ENCODE peak calls at places on chromosomes 2 and 18, in seven cellular contexts. D is breast epithelium, V is sigmoid colon, F is GM23338, R is HCT116, J is suprapubic skin, X is endothelial cell of umbilical vein. A is an unnamed sample.

GRCh38 chr2:70391988-70392387 is 90.1 kb upstream of the FAM136A start:
- DNase-seq in D (no peak), V (no peak), F (no peak), R (no peak), J (no peak), X (no peak), A (no peak)

GRCh38 chr18:30088238-30088637 is 954.3 kb downstream of the DSC3 start:
- DNase-seq in D (no peak), V (no peak), F (no peak), R (no peak), J (no peak), X (no peak), A (no peak)

GRCh38 chr18:4060427-4061281 is 394.5 kb downstream of the DLGAP1 start:
- DNase-seq in D (no peak), V (no peak), F (peak), R (no peak), J (no peak), X (no peak), A (no peak)

GRCh38 chr2:27322301-27322765 is 564 bp downstream of the MPV17 start:
- DNase-seq in D (no peak), V (no peak), F (peak), R (no peak), J (no peak), X (no peak), A (peak)

GRCh38 chr2:234753701-234754100 is 198.1 kb upstream of the SH3BP4 start:
- DNase-seq in D (no peak), V (no peak), F (no peak), R (no peak), J (no peak), X (no peak), A (no peak)

GRCh38 chr2:32742381-32742780 is 114.5 kb downstream of the TTC27 start:
- DNase-seq in D (no peak), V (no peak), F (no peak), R (no peak), J (no peak), X (no peak), A (no peak)

GRCh38 chr2:101080214-101081068 is 70.7 kb downstream of the TBC1D8 start:
- DNase-seq in D (peak), V (no peak), F (no peak), R (no peak), J (no peak), X (no peak), A (no peak)

GRCh38 chr2:18055290-18055689 is 176.8 kb downstream of the KCNS3 start:
- DNase-seq in D (no peak), V (no peak), F (no peak), R (no peak), J (no peak), X (no peak), A (no peak)

GRCh38 chr18:48376406-48376805 is 32.8 kb downstream of the ZBTB7C start:
- DNase-seq in D (no peak), V (no peak), F (peak), R (no peak), J (no peak), X (no peak), A (peak)

GRCh38 chr2:179703702-179704101 is 157.7 kb downstream of the ZNF385B start:
- DNase-seq in D (no peak), V (no peak), F (no peak), R (no peak), J (no peak), X (no peak), A (no peak)

GRCh38 chr2:126886201-126886905 is 12.3 kb upstream of the TEX51 start:
- DNase-seq in D (peak), V (peak), F (peak), R (peak), J (peak), X (peak), A (peak)

GRCh38 chr2:189363559-189363958 is 77.7 kb upstream of the WDR75 start:
- DNase-seq in D (no peak), V (no peak), F (no peak), R (peak), J (no peak), X (peak), A (no peak)

GRCh38 chr2:96143848-96144480 is 1.3 kb downstream of the DUSP2 start:
- DNase-seq in D (no peak), V (peak), F (peak), R (peak), J (no peak), X (no peak), A (no peak)

GRCh38 chr2:156333274-156333950 is 891 bp upstream of the NR4A2 start:
- DNase-seq in D (peak), V (no peak), F (no peak), R (no peak), J (no peak), X (no peak), A (no peak)

GRCh38 chr2:205188516-205189138 is 493.7 kb upstream of the NRP2 start:
- DNase-seq in D (no peak), V (peak), F (peak), R (no peak), J (no peak), X (no peak), A (no peak)

GRCh38 chr2:70709746-70710145 is 58.3 kb downstream of the ADD2 start:
- DNase-seq in D (no peak), V (peak), F (no peak), R (no peak), J (no peak), X (no peak), A (no peak)

GRCh38 chr18:56166914-56167313 is 471.5 kb downstream of the TXNL1 start:
- DNase-seq in D (no peak), V (no peak), F (no peak), R (no peak), J (no peak), X (no peak), A (no peak)

GRCh38 chr18:70154591-70155194 is 50.8 kb downstream of the RTTN start:
- DNase-seq in D (no peak), V (no peak), F (no peak), R (no peak), J (no peak), X (no peak), A (no peak)

GRCh38 chr2:194867328-194867727 is 789.7 kb upstream of the SLC39A10 start:
- DNase-seq in D (no peak), V (no peak), F (peak), R (no peak), J (no peak), X (peak), A (no peak)

GRCh38 chr2:141959941-141960340 is 170.9 kb downstream of the LRP1B start:
- DNase-seq in D (no peak), V (no peak), F (no peak), R (no peak), J (no peak), X (no peak), A (no peak)

GRCh38 chr2:237920673-237921072 is 46.1 kb upstream of the UBE2F start:
- DNase-seq in D (no peak), V (peak), F (no peak), R (no peak), J (no peak), X (no peak), A (no peak)

GRCh38 chr2:232230557-232230956 is 148.0 kb upstream of the ALPP start:
- DNase-seq in D (no peak), V (no peak), F (peak), R (peak), J (no peak), X (no peak), A (no peak)

GRCh38 chr2:27130396-27130795 is 4.0 kb downstream of the PREB start:
- DNase-seq in D (no peak), V (no peak), F (no peak), R (no peak), J (no peak), X (no peak), A (no peak)

GRCh38 chr2:12856934-12857660 is 140.4 kb downstream of the TRIB2 start:
- DNase-seq in D (no peak), V (no peak), F (no peak), R (no peak), J (no peak), X (peak), A (no peak)

GRCh38 chr2:15582645-15583340 is 8.9 kb upstream of the DDX1 start:
- DNase-seq in D (no peak), V (no peak), F (no peak), R (no peak), J (no peak), X (no peak), A (no peak)

GRCh38 chr2:66439291-66440010 is 4.5 kb downstream of the MEIS1 start:
- DNase-seq in D (no peak), V (peak), F (peak), R (no peak), J (no peak), X (peak), A (no peak)

GRCh38 chr18:61892683-61893303 is at the start of gene RNF152:
- DNase-seq in D (no peak), V (peak), F (peak), R (no peak), J (no peak), X (peak), A (peak)

GRCh38 chr2:9538000-9538507 is 17.6 kb downstream of the ADAM17 start:
- DNase-seq in D (no peak), V (no peak), F (no peak), R (no peak), J (no peak), X (peak), A (no peak)

GRCh38 chr18:47917923-47918610 is 12.4 kb downstream of the SMAD2 start:
- DNase-seq in D (no peak), V (no peak), F (peak), R (no peak), J (no peak), X (no peak), A (no peak)

GRCh38 chr2:72863046-72863445 is 24.2 kb upstream of the SPR start:
- DNase-seq in D (no peak), V (no peak), F (peak), R (no peak), J (no peak), X (no peak), A (no peak)

GRCh38 chr2:100272848-100273329 is 49.4 kb downstream of the LONRF2 start:
- DNase-seq in D (peak), V (peak), F (no peak), R (no peak), J (no peak), X (no peak), A (no peak)

GRCh38 chr2:219460424-219460926 is 25.8 kb downstream of the SPEG start:
- DNase-seq in D (peak), V (peak), F (peak), R (no peak), J (no peak), X (no peak), A (no peak)

GRCh38 chr2:134181219-134181618 is 72.7 kb upstream of the MGAT5 start:
- DNase-seq in D (peak), V (no peak), F (no peak), R (no peak), J (no peak), X (no peak), A (no peak)

GRCh38 chr18:75864816-75865215 is 437.3 kb upstream of the SMIM21 start:
- DNase-seq in D (no peak), V (no peak), F (no peak), R (no peak), J (no peak), X (no peak), A (no peak)

GRCh38 chr2:30797381-30798015 is 9.7 kb downstream of the CAPN13 start:
- DNase-seq in D (no peak), V (no peak), F (no peak), R (no peak), J (no peak), X (no peak), A (no peak)

GRCh38 chr2:30800159-30800558 is 7.1 kb downstream of the CAPN13 start:
- DNase-seq in D (no peak), V (no peak), F (no peak), R (no peak), J (no peak), X (no peak), A (no peak)

GRCh38 chr2:30801821-30802455 is 5.3 kb downstream of the CAPN13 start:
- DNase-seq in D (no peak), V (no peak), F (no peak), R (no peak), J (no peak), X (no peak), A (peak)

GRCh38 chr2:30796723-30797122 is 10.5 kb downstream of the CAPN13 start:
- DNase-seq in D (no peak), V (no peak), F (peak), R (no peak), J (no peak), X (no peak), A (peak)

DNA sequence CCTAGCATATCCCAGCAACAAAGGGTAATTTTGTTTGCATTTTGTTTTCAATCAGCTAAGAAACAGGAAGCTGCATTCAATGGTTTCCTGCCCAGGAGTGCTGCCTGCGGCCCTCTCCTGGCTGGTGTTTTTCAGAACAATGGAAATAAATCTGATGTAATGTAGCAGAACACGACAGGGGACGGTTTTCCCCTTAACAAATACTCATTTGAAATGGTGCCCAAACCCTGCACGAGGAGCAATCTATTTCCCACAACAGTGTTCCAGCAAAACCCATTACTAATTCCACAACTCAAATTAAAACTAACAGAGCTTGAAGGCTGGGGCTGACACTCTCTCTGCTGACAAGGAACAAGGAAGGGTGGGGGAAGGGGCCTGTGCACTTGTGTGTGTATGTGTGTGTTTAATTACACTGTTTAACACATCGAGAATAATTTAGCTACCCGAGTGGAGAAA is 8.7 kb downstream of the CAPN13 start:
- DNase-seq in D (no peak), V (no peak), F (peak), R (no peak), J (no peak), X (no peak), A (no peak)
- H3K27ac ChIP-seq in D (no peak), V (no peak), F (peak), R (no peak), J (no peak), X (no peak), A (no peak)

DNA sequence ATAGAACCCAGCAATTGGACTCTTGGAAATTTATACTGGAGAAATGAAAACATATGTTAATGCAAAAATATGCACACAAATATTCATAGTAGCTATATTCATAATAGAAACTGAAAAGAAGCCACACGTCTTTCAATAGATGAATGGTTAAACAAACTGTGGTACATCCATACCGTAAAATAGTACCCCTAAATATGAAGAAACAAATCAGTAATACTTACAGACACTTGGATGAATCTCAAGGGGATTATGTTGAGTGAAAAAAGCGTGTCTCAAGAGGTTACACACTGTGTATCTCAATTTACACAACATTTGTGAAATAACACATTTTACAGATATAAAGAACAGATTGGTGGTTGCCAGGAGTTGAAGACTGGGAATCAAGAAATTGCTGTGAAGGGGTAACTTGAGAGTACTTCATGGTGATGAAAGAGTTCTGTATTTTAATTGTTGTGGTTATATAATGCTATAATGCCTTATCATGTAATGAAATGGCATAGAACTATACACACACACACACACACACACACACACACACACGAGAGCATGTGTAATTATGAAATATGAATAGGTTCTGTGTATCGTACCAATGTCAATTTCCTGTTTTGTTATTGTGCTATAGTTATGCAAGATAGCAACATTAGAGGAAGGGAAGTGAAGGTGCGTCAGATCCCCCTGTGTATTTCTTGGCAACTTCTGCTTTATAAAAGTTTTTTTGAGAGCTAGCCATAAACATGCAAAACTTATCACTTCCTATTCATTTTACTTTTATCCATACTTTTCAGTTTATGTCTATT is 60.9 kb upstream of the ARHGAP15 start:
- DNase-seq in D (no peak), V (no peak), F (no peak), R (no peak), J (no peak), X (peak), A (no peak)
- TF ChIP-seq POLR2AphosphoS5 in D (no peak), V (no peak), F (no peak), R (no peak), J (no peak), X (no peak), A (no peak)

DNA sequence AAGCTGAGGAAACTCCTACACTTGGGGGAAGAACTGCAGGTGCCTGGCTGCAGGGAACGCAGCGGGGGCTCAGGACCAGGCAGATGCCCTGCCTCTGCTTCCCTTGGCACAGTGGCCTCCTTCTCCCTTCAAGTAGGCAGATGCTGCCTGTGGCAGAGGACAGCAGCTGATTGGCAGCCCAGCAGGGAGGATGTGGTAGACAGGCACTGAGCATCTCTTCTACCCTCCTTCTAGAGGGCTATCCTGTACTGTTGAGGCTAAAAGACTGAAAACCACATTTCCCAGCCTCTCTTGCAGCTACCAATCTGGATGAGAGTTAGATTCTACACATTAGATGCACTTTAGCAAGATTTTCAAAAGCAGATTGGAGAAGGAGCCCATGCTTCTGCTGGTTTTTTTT is 105.7 kb downstream of the MSH2 start:
- DNase-seq in D (no peak), V (no peak), F (no peak), R (no peak), J (no peak), X (no peak), A (no peak)
- H3K27ac ChIP-seq in D (no peak), V (no peak), F (no peak), R (no peak), J (no peak), X (no peak), A (no peak)

DNA sequence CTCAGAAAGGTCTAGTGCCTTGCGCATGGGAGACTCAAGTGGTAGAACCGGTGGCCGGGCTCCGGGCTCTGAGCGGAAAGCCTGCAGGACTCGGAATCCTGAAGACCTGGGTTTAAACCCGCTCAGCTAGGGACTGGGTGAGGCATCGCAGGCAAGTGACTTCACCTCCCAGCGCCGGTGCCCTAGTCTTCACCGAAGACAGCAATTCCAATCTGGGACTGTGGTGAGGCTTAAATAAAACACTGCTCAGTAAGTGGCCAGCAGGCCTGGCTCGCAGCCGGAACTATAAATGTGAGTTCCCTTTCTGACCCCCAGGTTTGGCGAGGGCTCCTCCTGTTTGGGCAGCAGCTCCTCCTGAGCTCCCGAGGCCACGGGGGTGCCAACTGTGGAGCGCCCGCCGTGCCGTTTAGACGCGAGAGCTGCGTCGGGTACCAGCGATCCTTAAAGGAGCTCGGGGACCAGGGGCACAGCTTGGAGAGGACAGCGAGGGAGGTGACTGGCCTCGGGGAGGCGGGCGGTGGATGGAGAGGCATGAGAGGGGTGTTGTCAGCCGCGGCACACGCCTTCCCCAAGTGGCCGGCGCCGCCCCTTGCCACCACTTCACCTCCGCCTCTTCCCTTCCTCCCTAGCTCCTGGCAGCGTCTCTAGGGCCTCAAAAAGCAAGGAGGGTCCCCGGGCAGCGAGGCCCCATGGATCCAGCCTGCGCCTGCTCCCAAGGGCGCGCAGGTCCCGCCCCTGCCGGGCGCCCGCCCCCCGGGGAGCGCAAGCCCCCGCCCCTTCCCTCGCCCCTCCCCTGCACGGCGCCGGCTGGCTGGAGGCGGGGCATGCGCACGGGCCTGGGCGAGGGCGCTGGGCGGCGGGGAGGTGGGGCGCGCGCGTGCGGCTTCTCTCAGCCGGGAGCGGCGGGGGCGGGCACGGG is 736 bp upstream of the MTCL1 start:
- DNase-seq in D (peak), V (peak), F (peak), R (peak), J (peak), X (peak), A (peak)
- TF ChIP-seq POLR2AphosphoS5 in D (peak), V (peak), F (peak), R (peak), J (no peak), X (peak), A (no peak)

DNA sequence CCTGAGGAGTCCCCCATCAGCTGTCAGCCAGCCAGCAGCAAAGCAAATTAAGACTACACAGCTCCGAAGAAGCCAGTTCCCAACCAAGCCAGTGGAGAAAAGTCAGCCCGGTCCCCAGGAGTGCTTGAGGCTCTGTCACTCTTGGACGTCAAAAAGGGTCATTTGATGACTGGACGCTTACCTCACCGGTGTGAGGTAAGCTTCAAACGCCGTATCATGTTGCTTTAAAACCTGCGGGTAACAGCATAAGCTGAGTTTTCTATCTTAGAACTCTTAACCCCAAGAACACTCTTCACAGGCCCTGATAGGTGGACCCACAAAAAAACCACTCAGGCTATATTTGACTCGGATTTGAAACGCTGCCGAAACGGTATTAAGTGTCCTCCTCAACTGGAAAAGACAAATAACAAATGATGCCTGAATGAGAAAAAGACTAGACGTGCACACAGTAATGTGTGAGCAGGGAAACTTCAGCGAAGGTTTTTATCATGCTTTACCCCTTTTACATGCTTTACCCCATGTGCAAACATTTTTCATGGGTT is 688 bp upstream of the LNPK start:
- DNase-seq in D (no peak), V (peak), F (peak), R (no peak), J (no peak), X (no peak), A (peak)
- H3K27ac ChIP-seq in D (peak), V (peak), F (no peak), R (no peak), J (peak), X (no peak), A (peak)